ENCODE peak calls at places on chromosomes 11 and 22, in eight cellular contexts. S is CD4-positive, CD25-positive, alpha-beta regulatory T cell; H is effector memory CD4-positive, alpha-beta T cell; F is SJSA1; T is HCT116; A is endothelial cell of umbilical vein; Z is cardiac muscle cell; Q is thyroid gland. Y is an unnamed sample. For H3K4me1, the result is how much of the 10 kb centered on the place peaks cover.

GRCh38 chr22:49312601-49313000 is 515.1 kb downstream of the BRD1 start:
- DNase-seq in S (no peak), H (no peak), F (no peak), T (no peak), A (no peak), Z (no peak), Q (no peak), Y (no peak)

GRCh38 chr11:108697872-108698473 is 33.1 kb downstream of the DDX10 start:
- DNase-seq in S (no peak), H (no peak), F (peak), T (peak), A (peak), Z (peak), Q (peak), Y (no peak)

GRCh38 chr22:41411021-41411851 is 29.5 kb downstream of the TEF start:
- DNase-seq in S (no peak), H (no peak), F (no peak), T (no peak), A (no peak), Z (peak), Q (peak), Y (no peak)

GRCh38 chr22:38777087-38777671 is 16.8 kb downstream of the DNAL4 start:
- DNase-seq in S (no peak), H (no peak), F (no peak), T (no peak), A (no peak), Z (no peak), Q (no peak), Y (no peak)

GRCh38 chr11:76620471-76620870 is 50.1 kb downstream of the LRRC32 start:
- DNase-seq in S (no peak), H (no peak), F (peak), T (no peak), A (peak), Z (no peak), Q (no peak), Y (no peak)

GRCh38 chr11:27916541-27917100 is 191.3 kb downstream of the KIF18A start:
- DNase-seq in S (no peak), H (no peak), F (no peak), T (no peak), A (no peak), Z (no peak), Q (no peak), Y (no peak)

GRCh38 chr11:60777572-60777971 is 7.6 kb upstream of the MS4A10 start:
- DNase-seq in S (no peak), H (no peak), F (peak), T (no peak), A (peak), Z (no peak), Q (no peak), Y (peak)

GRCh38 chr22:32326647-32327046 is 31.0 kb upstream of the RFPL3 start:
- DNase-seq in S (no peak), H (no peak), F (no peak), T (no peak), A (no peak), Z (no peak), Q (no peak), Y (no peak)

GRCh38 chr11:46260161-46260560 is 17.3 kb upstream of the CREB3L1 start:
- DNase-seq in S (no peak), H (no peak), F (no peak), T (no peak), A (no peak), Z (no peak), Q (no peak), Y (no peak)

GRCh38 chr11:128324051-128324481 is 263.3 kb downstream of the ETS1 start:
- DNase-seq in S (peak), H (peak), F (no peak), T (no peak), A (no peak), Z (no peak), Q (no peak), Y (no peak)

GRCh38 chr22:37742374-37743092 is 45.7 kb downstream of the TRIOBP start:
- DNase-seq in S (no peak), H (no peak), F (peak), T (peak), A (no peak), Z (no peak), Q (peak), Y (no peak)

GRCh38 chr11:14390669-14391068 is 31.7 kb upstream of the RRAS2 start:
- DNase-seq in S (no peak), H (no peak), F (peak), T (no peak), A (no peak), Z (no peak), Q (no peak), Y (no peak)

GRCh38 chr11:128380280-128380604 is 207.1 kb downstream of the ETS1 start:
- DNase-seq in S (no peak), H (no peak), F (no peak), T (no peak), A (no peak), Z (no peak), Q (no peak), Y (no peak)

GRCh38 chr11:69637956-69638871 is 2.7 kb upstream of the CCND1 start:
- DNase-seq in S (no peak), H (no peak), F (peak), T (peak), A (peak), Z (peak), Q (peak), Y (no peak)

GRCh38 chr22:41352058-41352457 is 29.7 kb upstream of the TEF start:
- DNase-seq in S (no peak), H (no peak), F (peak), T (peak), A (no peak), Z (no peak), Q (no peak), Y (no peak)

GRCh38 chr11:709109-709997 is 3.3 kb downstream of the EPS8L2 start:
- DNase-seq in S (no peak), H (no peak), F (no peak), T (no peak), A (no peak), Z (no peak), Q (peak), Y (no peak)

GRCh38 chr22:19105867-19106802 is 16.1 kb downstream of the DGCR2 start:
- DNase-seq in S (peak), H (peak), F (no peak), T (no peak), A (no peak), Z (no peak), Q (no peak), Y (no peak)

GRCh38 chr11:79397252-79397651 is 43.6 kb downstream of the TENM4 start:
- DNase-seq in S (no peak), H (no peak), F (no peak), T (no peak), A (no peak), Z (no peak), Q (no peak), Y (no peak)

GRCh38 chr22:27212617-27213177 is 555.3 kb downstream of the MIAT start:
- DNase-seq in S (no peak), H (no peak), F (peak), T (no peak), A (peak), Z (peak), Q (peak), Y (peak)

GRCh38 chr11:114195981-114196731 is 100.0 kb upstream of the NNMT start:
- DNase-seq in S (no peak), H (no peak), F (no peak), T (no peak), A (no peak), Z (no peak), Q (peak), Y (no peak)

GRCh38 chr22:47055073-47055355 is 292.6 kb downstream of the TBC1D22A start:
- DNase-seq in S (no peak), H (no peak), F (no peak), T (no peak), A (no peak), Z (no peak), Q (no peak), Y (no peak)

GRCh38 chr11:18836415-18836814 is 44.8 kb upstream of the PTPN5 start:
- DNase-seq in S (no peak), H (no peak), F (no peak), T (no peak), A (no peak), Z (peak), Q (no peak), Y (no peak)

GRCh38 chr11:133115099-133115498 is 417.2 kb downstream of the OPCML start:
- DNase-seq in S (no peak), H (no peak), F (no peak), T (no peak), A (no peak), Z (no peak), Q (no peak), Y (no peak)

GRCh38 chr11:64028398-64029115 is 7.2 kb upstream of the FLRT1 start:
- DNase-seq in S (no peak), H (no peak), F (no peak), T (no peak), A (no peak), Z (peak), Q (peak), Y (no peak)

GRCh38 chr11:1391165-1392010 is 1.7 kb downstream of the BRSK2 start:
- DNase-seq in S (no peak), H (no peak), F (no peak), T (no peak), A (no peak), Z (no peak), Q (no peak), Y (no peak)

GRCh38 chr22:19120829-19121630 is 1.2 kb downstream of the DGCR2 start:
- DNase-seq in S (peak), H (peak), F (peak), T (peak), A (no peak), Z (peak), Q (peak), Y (no peak)

GRCh38 chr22:39469681-39470461 is 13.1 kb downstream of the MGAT3 start:
- DNase-seq in S (no peak), H (no peak), F (no peak), T (no peak), A (no peak), Z (peak), Q (no peak), Y (no peak)

GRCh38 chr22:49826603-49827306 is 918 bp downstream of the BRD1 start:
- DNase-seq in S (no peak), H (no peak), F (peak), T (no peak), A (peak), Z (peak), Q (peak), Y (no peak)

GRCh38 chr11:128467610-128468041 is 119.7 kb downstream of the ETS1 start:
- DNase-seq in S (peak), H (peak), F (peak), T (peak), A (no peak), Z (no peak), Q (no peak), Y (peak)

GRCh38 chr11:64787526-64788320 is 9.4 kb upstream of the SF1 start:
- DNase-seq in S (peak), H (no peak), F (peak), T (no peak), A (peak), Z (peak), Q (peak), Y (no peak)

GRCh38 chr11:74010306-74010981 is 1.6 kb upstream of the UCP3 start:
- DNase-seq in S (no peak), H (no peak), F (no peak), T (no peak), A (no peak), Z (peak), Q (no peak), Y (no peak)

GRCh38 chr22:23394525-23395326 is 185.4 kb downstream of the IGLL1 start:
- DNase-seq in S (no peak), H (no peak), F (no peak), T (no peak), A (no peak), Z (no peak), Q (no peak), Y (no peak)

GRCh38 chr22:23395476-23396361 is 184.4 kb downstream of the IGLL1 start:
- DNase-seq in S (no peak), H (no peak), F (no peak), T (no peak), A (no peak), Z (no peak), Q (no peak), Y (peak)

GRCh38 chr22:23392420-23393121 is 187.5 kb downstream of the IGLL1 start:
- DNase-seq in S (no peak), H (no peak), F (no peak), T (no peak), A (no peak), Z (no peak), Q (no peak), Y (no peak)

GRCh38 chr22:23396362-23397007 is 183.6 kb downstream of the IGLL1 start:
- DNase-seq in S (no peak), H (no peak), F (no peak), T (no peak), A (no peak), Z (no peak), Q (no peak), Y (peak)

GRCh38 chr22:23393721-23394320 is 186.3 kb downstream of the IGLL1 start:
- DNase-seq in S (no peak), H (no peak), F (no peak), T (no peak), A (no peak), Z (no peak), Q (no peak), Y (no peak)
- H3K4me3 ChIP-seq in S (no peak), H (no peak), F (no peak), T (no peak), A (no peak), Z (no peak), Q (no peak), Y (no peak)

DNA sequence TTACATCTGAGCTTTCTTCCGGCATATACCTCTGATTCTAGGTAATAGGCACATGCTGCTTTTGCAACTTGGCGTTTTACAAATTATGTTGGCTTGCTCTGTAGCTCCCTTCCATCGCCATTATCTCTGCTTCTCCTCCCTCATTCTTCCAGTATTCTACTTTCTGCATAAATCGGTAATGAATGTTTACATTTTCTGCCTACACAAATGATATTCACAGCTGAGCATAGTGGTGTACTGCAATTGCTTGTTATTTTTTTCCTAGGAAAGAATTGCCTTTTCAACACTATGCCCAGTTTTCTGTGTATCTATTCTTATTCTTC is 18.9 kb downstream of the MED15 start:
- DNase-seq in S (no peak), H (no peak), F (no peak), T (no peak), A (no peak), Z (no peak), Q (no peak), Y (no peak)
- H3K4me1 ChIP-seq in S (half or more), H (under half), F (half or more), T (half or more), A (half or more), Z (under half), Q (under half), Y (under half)

GRCh38 chr11:94814238-94814976 is 46.3 kb downstream of the AMOTL1 start:
- DNase-seq in S (no peak), H (no peak), F (no peak), T (no peak), A (no peak), Z (no peak), Q (no peak), Y (no peak)
- H3K4me3 ChIP-seq in S (no peak), H (no peak), F (no peak), T (no peak), A (no peak), Z (no peak), Q (no peak), Y (no peak)

GRCh38 chr11:83027794-83028193 is 43.9 kb downstream of the RAB30 start:
- DNase-seq in S (no peak), H (no peak), F (no peak), T (no peak), A (peak), Z (no peak), Q (no peak), Y (no peak)
- H3K4me1 ChIP-seq in S (under half), H (under half), F (under half), T (under half), A (under half), Z (under half), Q (under half), Y (under half)

GRCh38 chr22:31103899-31104694 is 3.3 kb downstream of the SELENOM start:
- DNase-seq in S (no peak), H (no peak), F (no peak), T (no peak), A (no peak), Z (no peak), Q (no peak), Y (no peak)

GRCh38 chr22:31103111-31103510 is 4.3 kb downstream of the SELENOM start:
- DNase-seq in S (no peak), H (no peak), F (no peak), T (no peak), A (no peak), Z (no peak), Q (no peak), Y (no peak)

GRCh38 chr22:31106001-31106571 is 1.3 kb downstream of the SELENOM start:
- DNase-seq in S (no peak), H (no peak), F (no peak), T (no peak), A (no peak), Z (no peak), Q (no peak), Y (no peak)

GRCh38 chr22:31105282-31105929 is 2.0 kb downstream of the SELENOM start:
- DNase-seq in S (no peak), H (no peak), F (no peak), T (no peak), A (no peak), Z (no peak), Q (no peak), Y (no peak)

GRCh38 chr22:31104869-31105268 is 2.5 kb downstream of the SELENOM start:
- DNase-seq in S (no peak), H (no peak), F (no peak), T (no peak), A (no peak), Z (no peak), Q (no peak), Y (no peak)
- H3K4me3 ChIP-seq in S (no peak), H (no peak), F (no peak), T (no peak), A (no peak), Z (no peak), Q (no peak), Y (peak)

DNA sequence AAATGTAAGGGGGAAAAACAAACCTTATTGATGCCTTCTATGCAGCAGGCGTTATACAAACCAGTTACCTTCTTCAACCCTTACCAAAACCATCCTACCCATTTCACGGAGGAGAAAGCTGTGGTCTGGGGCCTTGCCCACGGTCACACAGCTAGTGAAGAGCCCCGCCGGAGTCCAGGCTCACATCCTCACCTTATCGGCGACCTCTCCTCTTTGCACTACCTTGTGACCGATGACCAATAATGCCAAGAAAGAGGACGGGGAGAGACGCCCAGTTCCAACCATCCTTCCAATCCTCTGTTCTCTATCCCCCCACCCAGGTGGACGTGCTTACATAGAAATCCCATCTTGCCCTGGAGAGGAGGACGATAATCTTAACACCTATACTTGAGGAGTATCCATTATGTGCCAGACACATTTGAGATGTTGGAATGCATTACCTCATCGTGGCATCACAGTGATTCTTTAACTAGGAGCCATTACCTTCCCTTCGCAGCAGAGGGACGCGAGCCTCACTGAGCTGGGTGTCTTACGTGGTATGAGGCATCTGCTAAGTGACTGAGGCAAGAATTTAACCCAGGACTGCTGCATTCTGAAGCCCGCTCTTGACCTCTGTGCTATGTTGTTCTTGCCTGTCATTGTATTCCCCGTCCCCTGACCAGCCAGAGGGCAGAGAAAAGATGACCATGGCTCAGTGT is 253.7 kb upstream of the B3GAT1 start:
- DNase-seq in S (no peak), H (no peak), F (no peak), T (no peak), A (no peak), Z (no peak), Q (no peak), Y (no peak)
- H3K4me1 ChIP-seq in S (under half), H (under half), F (under half), T (under half), A (under half), Z (under half), Q (under half), Y (under half)

DNA sequence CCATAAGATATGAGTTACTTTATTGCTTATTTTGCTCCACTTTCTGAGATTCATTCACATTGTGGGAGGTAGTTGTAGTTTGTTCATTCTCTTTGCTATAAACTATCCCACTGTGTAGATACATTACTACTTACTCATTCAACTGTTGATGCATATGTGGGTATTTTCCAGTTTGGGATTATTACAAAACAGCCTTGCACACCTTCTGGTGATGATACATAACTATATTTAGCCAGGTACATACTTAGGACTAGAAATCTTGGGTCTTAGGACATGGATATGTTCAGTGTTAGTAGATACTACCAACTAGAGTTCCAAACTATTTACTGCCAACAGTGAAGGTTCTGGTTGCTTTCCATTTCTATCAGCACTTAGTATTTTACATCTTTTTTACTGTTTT is 37.8 kb downstream of the BTG4 start:
- DNase-seq in S (no peak), H (no peak), F (no peak), T (no peak), A (no peak), Z (no peak), Q (no peak), Y (no peak)
- H3K4me3 ChIP-seq in S (no peak), H (no peak), F (no peak), T (no peak), A (no peak), Z (no peak), Q (no peak), Y (no peak)